ENCODE peak calls at places on chromosomes 6 and 20, in six cellular contexts. One of them, this sample, is unnamed.

GRCh38 chr6:128209771-128210170 is 308.9 kb upstream of the THEMIS start:
- DNase-seq in left lung: no peak
- DNase-seq in progenitor cell of endocrine pancreas: no peak
- DNase-seq in NB4: no peak
- DNase-seq in AG09319: no peak
- DNase-seq in tibial artery: no peak
- DNase-seq in this sample: no peak

GRCh38 chr20:18004389-18005031 is 35.7 kb downstream of the MGME1 start:
- DNase-seq in left lung: no peak
- DNase-seq in progenitor cell of endocrine pancreas: no peak
- DNase-seq in NB4: no peak
- DNase-seq in AG09319: no peak
- DNase-seq in tibial artery: no peak
- DNase-seq in this sample: no peak

GRCh38 chr6:139398658-139399057 is 24.2 kb upstream of the CITED2 start:
- DNase-seq in left lung: no peak
- DNase-seq in progenitor cell of endocrine pancreas: no peak
- DNase-seq in NB4: no peak
- DNase-seq in AG09319: no peak
- DNase-seq in tibial artery: no peak
- DNase-seq in this sample: no peak

GRCh38 chr6:27209659-27210269 is 37.7 kb upstream of the PRSS16 start:
- DNase-seq in left lung: no peak
- DNase-seq in progenitor cell of endocrine pancreas: no peak
- DNase-seq in NB4: peak
- DNase-seq in AG09319: no peak
- DNase-seq in tibial artery: no peak
- DNase-seq in this sample: no peak

GRCh38 chr6:44697333-44697732 is 309.8 kb downstream of the CDC5L start:
- DNase-seq in left lung: no peak
- DNase-seq in progenitor cell of endocrine pancreas: no peak
- DNase-seq in NB4: no peak
- DNase-seq in AG09319: no peak
- DNase-seq in tibial artery: no peak
- DNase-seq in this sample: no peak

GRCh38 chr6:157699777-157700636 is 123.0 kb upstream of the SNX9 start:
- DNase-seq in left lung: no peak
- DNase-seq in progenitor cell of endocrine pancreas: no peak
- DNase-seq in NB4: no peak
- DNase-seq in AG09319: no peak
- DNase-seq in tibial artery: no peak
- DNase-seq in this sample: no peak

GRCh38 chr6:80148220-80148619 is 41.7 kb downstream of the BCKDHB start:
- DNase-seq in left lung: no peak
- DNase-seq in progenitor cell of endocrine pancreas: no peak
- DNase-seq in NB4: no peak
- DNase-seq in AG09319: no peak
- DNase-seq in tibial artery: no peak
- DNase-seq in this sample: no peak

GRCh38 chr6:71420693-71421328 is 132.2 kb downstream of the OGFRL1 start:
- DNase-seq in left lung: peak
- DNase-seq in progenitor cell of endocrine pancreas: peak
- DNase-seq in NB4: no peak
- DNase-seq in AG09319: peak
- DNase-seq in tibial artery: peak
- DNase-seq in this sample: no peak

GRCh38 chr20:17556842-17557674 is 12.8 kb upstream of the DSTN start:
- DNase-seq in left lung: peak
- DNase-seq in progenitor cell of endocrine pancreas: no peak
- DNase-seq in NB4: no peak
- DNase-seq in AG09319: no peak
- DNase-seq in tibial artery: peak
- DNase-seq in this sample: no peak

GRCh38 chr6:53067799-53068442 is 2.7 kb downstream of the FBXO9 start:
- DNase-seq in left lung: no peak
- DNase-seq in progenitor cell of endocrine pancreas: no peak
- DNase-seq in NB4: peak
- DNase-seq in AG09319: no peak
- DNase-seq in tibial artery: no peak
- DNase-seq in this sample: no peak

GRCh38 chr6:27143474-27144026 is 104.0 kb upstream of the PRSS16 start:
- DNase-seq in left lung: no peak
- DNase-seq in progenitor cell of endocrine pancreas: no peak
- DNase-seq in NB4: no peak
- DNase-seq in AG09319: no peak
- DNase-seq in tibial artery: no peak
- DNase-seq in this sample: no peak

GRCh38 chr20:32456869-32457421 is 98.8 kb downstream of the ASXL1 start:
- DNase-seq in left lung: peak
- DNase-seq in progenitor cell of endocrine pancreas: peak
- DNase-seq in NB4: peak
- DNase-seq in AG09319: no peak
- DNase-seq in tibial artery: no peak
- DNase-seq in this sample: no peak

GRCh38 chr6:126748141-126748540 is 370.3 kb upstream of the RSPO3 start:
- DNase-seq in left lung: no peak
- DNase-seq in progenitor cell of endocrine pancreas: no peak
- DNase-seq in NB4: no peak
- DNase-seq in AG09319: peak
- DNase-seq in tibial artery: no peak
- DNase-seq in this sample: no peak

GRCh38 chr6:20789162-20789561 is 254.9 kb downstream of the CDKAL1 start:
- DNase-seq in left lung: no peak
- DNase-seq in progenitor cell of endocrine pancreas: no peak
- DNase-seq in NB4: no peak
- DNase-seq in AG09319: peak
- DNase-seq in tibial artery: no peak
- DNase-seq in this sample: no peak

GRCh38 chr6:14273196-14273595 is 155.6 kb downstream of the CD83 start:
- DNase-seq in left lung: no peak
- DNase-seq in progenitor cell of endocrine pancreas: no peak
- DNase-seq in NB4: no peak
- DNase-seq in AG09319: no peak
- DNase-seq in tibial artery: no peak
- DNase-seq in this sample: no peak

GRCh38 chr6:136253734-136254133 is 3.6 kb upstream of the MTFR2 start:
- DNase-seq in left lung: no peak
- DNase-seq in progenitor cell of endocrine pancreas: no peak
- DNase-seq in NB4: no peak
- DNase-seq in AG09319: no peak
- DNase-seq in tibial artery: no peak
- DNase-seq in this sample: no peak

GRCh38 chr20:38219006-38219950 is 41.3 kb downstream of the KIAA1755 start:
- DNase-seq in left lung: no peak
- DNase-seq in progenitor cell of endocrine pancreas: no peak
- DNase-seq in NB4: no peak
- DNase-seq in AG09319: no peak
- DNase-seq in tibial artery: peak
- DNase-seq in this sample: no peak

GRCh38 chr6:72956272-72956671 is 269.0 kb downstream of the KHDC1L start:
- DNase-seq in left lung: no peak
- DNase-seq in progenitor cell of endocrine pancreas: no peak
- DNase-seq in NB4: no peak
- DNase-seq in AG09319: no peak
- DNase-seq in tibial artery: no peak
- DNase-seq in this sample: no peak

GRCh38 chr6:6003334-6004146 is 3.2 kb downstream of the NRN1 start:
- DNase-seq in left lung: peak
- DNase-seq in progenitor cell of endocrine pancreas: no peak
- DNase-seq in NB4: peak
- DNase-seq in AG09319: no peak
- DNase-seq in tibial artery: no peak
- DNase-seq in this sample: no peak

GRCh38 chr6:37137881-37138568 is 31.9 kb upstream of the PIM1 start:
- DNase-seq in left lung: no peak
- DNase-seq in progenitor cell of endocrine pancreas: peak
- DNase-seq in NB4: no peak
- DNase-seq in AG09319: no peak
- DNase-seq in tibial artery: no peak
- DNase-seq in this sample: no peak

GRCh38 chr20:10075606-10076005 is 40.8 kb downstream of the ANKEF1 start:
- DNase-seq in left lung: no peak
- DNase-seq in progenitor cell of endocrine pancreas: no peak
- DNase-seq in NB4: no peak
- DNase-seq in AG09319: no peak
- DNase-seq in tibial artery: no peak
- DNase-seq in this sample: no peak

GRCh38 chr6:22980446-22980845 is 411.1 kb downstream of the HDGFL1 start:
- DNase-seq in left lung: no peak
- DNase-seq in progenitor cell of endocrine pancreas: no peak
- DNase-seq in NB4: peak
- DNase-seq in AG09319: no peak
- DNase-seq in tibial artery: no peak
- DNase-seq in this sample: no peak

GRCh38 chr6:67112120-67112519 is 1405.1 kb upstream of the EYS start:
- DNase-seq in left lung: no peak
- DNase-seq in progenitor cell of endocrine pancreas: no peak
- DNase-seq in NB4: no peak
- DNase-seq in AG09319: no peak
- DNase-seq in tibial artery: no peak
- DNase-seq in this sample: no peak

GRCh38 chr6:89051725-89052124 is 28.8 kb upstream of the PNRC1 start:
- DNase-seq in left lung: no peak
- DNase-seq in progenitor cell of endocrine pancreas: no peak
- DNase-seq in NB4: no peak
- DNase-seq in AG09319: no peak
- DNase-seq in tibial artery: no peak
- DNase-seq in this sample: no peak
- TF ChIP-seq CTCF in left lung: no peak
- TF ChIP-seq CTCF in progenitor cell of endocrine pancreas: no peak
- TF ChIP-seq CTCF in NB4: no peak
- TF ChIP-seq CTCF in AG09319: no peak
- TF ChIP-seq CTCF in tibial artery: no peak
- TF ChIP-seq CTCF in this sample: no peak

GRCh38 chr6:123716506-123716905 is 79.8 kb upstream of the TRDN start:
- DNase-seq in left lung: no peak
- DNase-seq in progenitor cell of endocrine pancreas: no peak
- DNase-seq in NB4: peak
- DNase-seq in AG09319: no peak
- DNase-seq in tibial artery: no peak
- DNase-seq in this sample: no peak

DNA sequence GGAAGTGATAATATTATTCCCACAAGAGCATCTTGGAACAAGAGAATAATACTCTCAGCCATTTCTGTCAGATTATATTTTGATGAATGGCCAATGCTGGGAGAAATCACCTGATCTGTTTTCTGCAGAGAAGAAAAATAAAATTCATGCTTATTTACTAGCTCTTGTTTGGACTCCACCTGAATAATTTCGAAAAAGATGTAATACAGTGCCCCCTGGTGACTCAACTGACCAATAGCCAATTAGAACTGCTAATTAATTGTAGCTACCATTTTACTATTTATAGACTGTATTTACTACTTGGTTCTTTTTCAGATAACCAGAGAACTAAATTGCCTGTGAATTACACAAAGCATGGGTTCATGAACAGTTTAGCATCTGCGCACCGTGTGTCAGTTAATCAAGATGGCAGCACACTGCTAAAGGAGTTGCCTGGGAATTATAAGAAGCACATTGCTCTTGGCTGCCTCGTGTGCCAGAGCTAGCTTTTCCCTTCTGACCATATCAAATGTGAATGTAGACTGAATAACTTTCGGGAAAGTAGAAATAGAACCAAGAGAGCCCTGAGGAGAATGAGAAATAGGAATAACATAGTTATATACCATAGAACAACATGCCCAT is 78.6 kb upstream of the TRDN start:
- DNase-seq in left lung: no peak
- DNase-seq in progenitor cell of endocrine pancreas: no peak
- DNase-seq in NB4: peak
- DNase-seq in AG09319: peak
- DNase-seq in tibial artery: no peak
- DNase-seq in this sample: no peak
- TF ChIP-seq CTCF in left lung: peak
- TF ChIP-seq CTCF in progenitor cell of endocrine pancreas: peak
- TF ChIP-seq CTCF in NB4: peak
- TF ChIP-seq CTCF in AG09319: peak
- TF ChIP-seq CTCF in tibial artery: peak
- TF ChIP-seq CTCF in this sample: no peak

GRCh38 chr20:6185268-6185667 is 62.4 kb upstream of the FERMT1 start:
- DNase-seq in left lung: no peak
- DNase-seq in progenitor cell of endocrine pancreas: no peak
- DNase-seq in NB4: peak
- DNase-seq in AG09319: no peak
- DNase-seq in tibial artery: no peak
- DNase-seq in this sample: no peak
- TF ChIP-seq CTCF in left lung: no peak
- TF ChIP-seq CTCF in progenitor cell of endocrine pancreas: peak
- TF ChIP-seq CTCF in NB4: peak
- TF ChIP-seq CTCF in AG09319: no peak
- TF ChIP-seq CTCF in tibial artery: no peak
- TF ChIP-seq CTCF in this sample: no peak

GRCh38 chr6:95768539-95768938 is 191.2 kb downstream of the MANEA start:
- DNase-seq in left lung: no peak
- DNase-seq in progenitor cell of endocrine pancreas: no peak
- DNase-seq in NB4: no peak
- DNase-seq in AG09319: no peak
- DNase-seq in tibial artery: no peak
- DNase-seq in this sample: no peak
- TF ChIP-seq CTCF in left lung: no peak
- TF ChIP-seq CTCF in progenitor cell of endocrine pancreas: peak
- TF ChIP-seq CTCF in NB4: no peak
- TF ChIP-seq CTCF in AG09319: no peak
- TF ChIP-seq CTCF in tibial artery: no peak
- TF ChIP-seq CTCF in this sample: no peak

This sample was measured in CD8-positive, alpha-beta T cell.